ENCODE peak calls at places on chromosomes 12 and 14, in ten cellular contexts. Q is GM04504; K is left lobe of liver; F is glutamatergic neuron; S is M059J; E is mesothelial cell of epicardium; R is psoas muscle; X is NCI-H1092 treated with DMSO at 0.1 percent for 48 hours; W is Ammon's horn; D is effector CD4-positive, alpha-beta T cell. O is an unnamed sample.

GRCh38 chr12:124872068-124872719 is 8.5 kb upstream of the SCARB1 start:
- DNase-seq in Q (no peak), K (peak; percentile 78), F (peak; percentile 42), S (no peak), E (no peak), R (no peak), X (no peak), W (no peak), D (no peak), O (no peak)

GRCh38 chr12:131612092-131612755 is 98.7 kb upstream of the SFSWAP start:
- DNase-seq in Q (no peak), K (no peak), F (no peak), S (no peak), E (no peak), R (no peak), X (no peak), W (no peak), D (no peak), O (no peak)

GRCh38 chr14:30417999-30418398 is 141.0 kb upstream of the G2E3 start:
- DNase-seq in Q (no peak), K (no peak), F (no peak), S (no peak), E (no peak), R (no peak), X (no peak), W (no peak), D (no peak), O (no peak)

GRCh38 chr14:68471964-68472508 is 320.8 kb downstream of the ZFP36L1 start:
- DNase-seq in Q (no peak), K (no peak), F (no peak), S (no peak), E (no peak), R (no peak), X (no peak), W (no peak), D (no peak), O (no peak)

GRCh38 chr14:104559769-104560585 is 19.6 kb upstream of the C14orf180 start:
- DNase-seq in Q (no peak), K (no peak), F (no peak), S (no peak), E (no peak), R (peak; percentile 7), X (no peak), W (no peak), D (no peak), O (no peak)

GRCh38 chr12:49232940-49233841 is 31.7 kb upstream of the TUBA1C start:
- DNase-seq in Q (no peak), K (peak; percentile 53), F (peak; percentile 89), S (peak; percentile 72), E (peak; percentile 26), R (peak; percentile 37), X (peak; percentile 78), W (peak; percentile 88), D (no peak), O (no peak)

GRCh38 chr12:56256326-56256960 is 1.7 kb downstream of the ANKRD52 start:
- DNase-seq in Q (no peak), K (no peak), F (peak; percentile 50), S (peak; percentile 74), E (no peak), R (peak; percentile 74), X (no peak), W (no peak), D (no peak), O (no peak)

GRCh38 chr14:95814363-95815225 is 62.0 kb upstream of the TUNAR start:
- DNase-seq in Q (no peak), K (no peak), F (no peak), S (no peak), E (no peak), R (no peak), X (no peak), W (no peak), D (no peak), O (no peak)

GRCh38 chr14:37116933-37117844 is 55.2 kb downstream of the SLC25A21 start:
- DNase-seq in Q (peak; percentile 14), K (no peak), F (no peak), S (peak; percentile 56), E (no peak), R (no peak), X (peak; percentile 16), W (no peak), D (no peak), O (no peak)

GRCh38 chr12:44296624-44297197 is 460.8 kb downstream of the TMEM117 start:
- DNase-seq in Q (no peak), K (peak; percentile 45), F (no peak), S (no peak), E (no peak), R (no peak), X (no peak), W (no peak), D (no peak), O (no peak)

GRCh38 chr14:35879654-35880249 is 53.6 kb downstream of the BRMS1L start:
- DNase-seq in Q (no peak), K (no peak), F (no peak), S (peak; percentile 15), E (no peak), R (no peak), X (peak; percentile 50), W (no peak), D (no peak), O (no peak)

GRCh38 chr12:116832353-116832752 is 48.9 kb downstream of the HRK start:
- DNase-seq in Q (peak; percentile 17), K (no peak), F (no peak), S (no peak), E (no peak), R (no peak), X (no peak), W (no peak), D (no peak), O (peak; percentile 89)

GRCh38 chr14:67526676-67527459 is 6.2 kb upstream of the PLEKHH1 start:
- DNase-seq in Q (no peak), K (no peak), F (peak; percentile 56), S (peak; percentile 65), E (no peak), R (no peak), X (peak; percentile 64), W (peak; percentile 89), D (no peak), O (no peak)

GRCh38 chr12:24407884-24408283 is 458.4 kb upstream of the SOX5 start:
- DNase-seq in Q (no peak), K (no peak), F (no peak), S (no peak), E (no peak), R (no peak), X (no peak), W (no peak), D (no peak), O (no peak)

GRCh38 chr14:74018029-74018703 is 922 bp downstream of the ENTPD5 start:
- DNase-seq in Q (peak; percentile 18), K (no peak), F (no peak), S (peak; percentile 82), E (no peak), R (no peak), X (no peak), W (no peak), D (no peak), O (no peak)

GRCh38 chr14:102693006-102693755 is 84.1 kb upstream of the TRAF3 start:
- DNase-seq in Q (no peak), K (no peak), F (no peak), S (no peak), E (no peak), R (no peak), X (peak; percentile 17), W (no peak), D (no peak), O (no peak)

GRCh38 chr12:70692681-70693288 is 55.6 kb upstream of the PTPRB start:
- DNase-seq in Q (peak; percentile 3), K (no peak), F (no peak), S (peak; percentile 51), E (no peak), R (no peak), X (no peak), W (no peak), D (no peak), O (no peak)

GRCh38 chr14:25836647-25837046 is 761.2 kb downstream of the NOVA1 start:
- DNase-seq in Q (no peak), K (no peak), F (no peak), S (no peak), E (no peak), R (no peak), X (peak; percentile 17), W (no peak), D (no peak), O (no peak)

GRCh38 chr12:52910248-52910883 is 5.5 kb upstream of the KRT8 start:
- DNase-seq in Q (no peak), K (no peak), F (no peak), S (no peak), E (no peak), R (no peak), X (no peak), W (no peak), D (no peak), O (no peak)

GRCh38 chr14:34052658-34053014 is 101.8 kb upstream of the EGLN3 start:
- DNase-seq in Q (no peak), K (no peak), F (no peak), S (peak; percentile 89), E (no peak), R (peak; percentile 35), X (no peak), W (no peak), D (no peak), O (no peak)

GRCh38 chr14:68473794-68474193 is 319.1 kb downstream of the ZFP36L1 start:
- DNase-seq in Q (no peak), K (no peak), F (no peak), S (no peak), E (no peak), R (no peak), X (no peak), W (no peak), D (no peak), O (peak; percentile 70)